ENCODE peak calls at places on chromosome 19, in four cellular contexts. S is transverse colon, A is AG10803, K is colonic mucosa. X is an unnamed sample.

GRCh38 chr19:53157601-53158000 is 1.3 kb downstream of the ZNF347 start:
- DNase-seq in S (no peak), A (peak), K (no peak), X (no peak)

GRCh38 chr19:7823902-7824301 is 6.1 kb upstream of the EVI5L start:
- DNase-seq in S (no peak), A (peak), K (no peak), X (no peak)

GRCh38 chr19:49712397-49712859 is 21.5 kb downstream of the CPT1C start:
- DNase-seq in S (peak), A (peak), K (peak), X (no peak)

GRCh38 chr19:3062165-3063105 is at the start of gene TLE5:
- DNase-seq in S (peak), A (peak), K (peak), X (no peak)

GRCh38 chr19:48470856-48471255 is 1.7 kb downstream of the CYTH2 start:
- DNase-seq in S (no peak), A (no peak), K (no peak), X (no peak)

GRCh38 chr19:13091400-13092161 is 11.1 kb downstream of the LYL1 start:
- DNase-seq in S (no peak), A (peak), K (no peak), X (peak)

GRCh38 chr19:31334101-31334848 is 15.0 kb downstream of the TSHZ3 start:
- DNase-seq in S (no peak), A (peak), K (no peak), X (no peak)

GRCh38 chr19:49453013-49453756 is at the start of gene ALDH16A1:
- DNase-seq in S (peak), A (peak), K (peak), X (peak)

GRCh38 chr19:7970716-7971448 is 27.4 kb upstream of the TIMM44 start:
- DNase-seq in S (peak), A (peak), K (peak), X (no peak)

GRCh38 chr19:13849277-13849676 is 27.7 kb upstream of the NANOS3 start:
- DNase-seq in S (no peak), A (no peak), K (peak), X (no peak)

GRCh38 chr19:56137405-56137804 is 3.7 kb upstream of the ZNF444 start:
- DNase-seq in S (peak), A (no peak), K (peak), X (no peak)

GRCh38 chr19:49339364-49340068 is 4.3 kb downstream of the CD37 start:
- DNase-seq in S (peak), A (peak), K (peak), X (peak)

GRCh38 chr19:18364826-18365528 is 21.0 kb upstream of the GDF15 start:
- DNase-seq in S (peak), A (peak), K (peak), X (peak)

DNA sequence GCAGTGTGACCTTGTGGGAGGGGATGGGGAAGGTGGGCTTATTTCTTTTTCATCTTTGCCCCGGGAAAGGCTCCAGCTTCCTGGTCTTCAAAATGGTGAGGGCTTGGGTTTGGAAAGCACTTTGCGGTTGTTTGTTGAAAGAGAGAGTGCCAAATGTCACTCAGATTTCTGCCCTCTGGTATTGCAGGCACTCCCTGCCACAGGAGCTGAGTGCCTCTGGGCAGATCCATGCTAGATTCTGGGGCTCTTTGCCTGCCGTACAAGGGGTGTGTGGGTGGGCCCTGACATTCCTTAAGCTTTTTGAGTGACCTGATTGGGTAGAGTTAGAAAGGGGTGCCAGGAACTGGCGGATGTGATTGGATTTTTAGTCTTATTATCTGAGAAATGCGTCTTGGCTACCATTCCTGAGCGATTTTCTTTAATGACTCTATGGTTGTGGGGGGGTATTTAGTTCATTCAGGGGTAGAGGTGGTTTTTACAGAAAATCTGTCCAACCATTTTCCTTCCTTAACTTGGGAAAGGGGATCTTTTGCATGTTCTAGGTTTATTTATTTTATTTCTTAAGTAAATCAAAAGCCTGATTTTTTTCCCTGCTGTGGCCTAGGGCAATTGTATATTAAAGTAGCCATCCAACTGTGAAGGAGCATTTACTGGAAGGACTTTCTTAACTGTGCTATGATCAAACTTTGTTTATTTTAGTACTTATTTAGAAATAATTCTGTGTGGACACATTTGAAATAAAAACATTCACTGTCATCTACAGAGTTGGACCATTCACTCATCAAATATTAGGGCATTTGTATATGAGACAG is 3.2 kb downstream of the ARHGAP35 start:
- DNase-seq in S (no peak), A (peak), K (no peak), X (no peak)
- H3K4me3 ChIP-seq in S (peak), A (peak), K (peak), X (peak)

DNA sequence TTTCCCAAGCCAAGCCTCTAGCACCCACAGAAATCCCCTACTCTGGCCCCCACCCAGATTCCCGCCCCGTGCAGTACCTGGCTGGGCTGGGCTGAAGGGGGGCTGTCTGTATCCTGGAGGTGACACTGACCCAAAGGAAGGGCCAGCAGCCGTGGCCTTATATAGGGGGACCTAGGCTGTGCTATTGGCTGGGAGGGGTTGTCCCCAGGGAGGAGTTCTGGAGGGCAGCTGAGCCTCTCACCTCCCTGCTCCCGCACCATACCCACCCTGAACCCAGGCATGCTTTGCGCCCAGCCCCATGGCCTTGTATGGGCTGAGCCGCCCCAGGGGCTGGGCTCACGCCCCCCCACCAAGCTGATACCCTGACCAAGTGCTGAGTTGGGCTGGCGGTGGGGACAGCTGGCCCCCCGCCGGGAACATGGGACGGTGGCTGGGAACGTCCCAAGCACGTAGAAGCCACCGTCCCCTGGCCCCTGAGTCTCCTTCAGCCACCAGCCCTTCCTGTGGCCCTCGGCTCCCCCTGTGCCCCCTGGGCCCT is at the start of gene CKM:
- DNase-seq in S (no peak), A (no peak), K (no peak), X (no peak)
- H3K4me3 ChIP-seq in S (peak), A (peak), K (no peak), X (peak)

GRCh38 chr19:10095948-10096614 is 6.4 kb downstream of the ANGPTL6 start:
- DNase-seq in S (peak), A (peak), K (peak), X (peak)

GRCh38 chr19:10093295-10094186 is 7.4 kb downstream of the SHFL start:
- DNase-seq in S (no peak), A (no peak), K (no peak), X (no peak)

GRCh38 chr19:10092648-10093294 is 6.7 kb downstream of the SHFL start:
- DNase-seq in S (no peak), A (no peak), K (no peak), X (no peak)

GRCh38 chr19:10096615-10096963 is 5.9 kb downstream of the ANGPTL6 start:
- DNase-seq in S (peak), A (no peak), K (peak), X (no peak)

GRCh38 chr19:10095622-10095947 is 6.9 kb downstream of the ANGPTL6 start:
- DNase-seq in S (no peak), A (no peak), K (no peak), X (no peak)
- H3K4me3 ChIP-seq in S (peak), A (peak), K (peak), X (peak)

GRCh38 chr19:16382775-16383543 is 58.3 kb downstream of the KLF2 start:
- DNase-seq in S (peak), A (peak), K (peak), X (peak)
- H3K4me3 ChIP-seq in S (no peak), A (no peak), K (no peak), X (no peak)

GRCh38 chr19:35746556-35746955 is 1.1 kb downstream of the PSENEN start:
- DNase-seq in S (no peak), A (no peak), K (no peak), X (no peak)
- H3K4me3 ChIP-seq in S (peak), A (peak), K (peak), X (peak)

DNA sequence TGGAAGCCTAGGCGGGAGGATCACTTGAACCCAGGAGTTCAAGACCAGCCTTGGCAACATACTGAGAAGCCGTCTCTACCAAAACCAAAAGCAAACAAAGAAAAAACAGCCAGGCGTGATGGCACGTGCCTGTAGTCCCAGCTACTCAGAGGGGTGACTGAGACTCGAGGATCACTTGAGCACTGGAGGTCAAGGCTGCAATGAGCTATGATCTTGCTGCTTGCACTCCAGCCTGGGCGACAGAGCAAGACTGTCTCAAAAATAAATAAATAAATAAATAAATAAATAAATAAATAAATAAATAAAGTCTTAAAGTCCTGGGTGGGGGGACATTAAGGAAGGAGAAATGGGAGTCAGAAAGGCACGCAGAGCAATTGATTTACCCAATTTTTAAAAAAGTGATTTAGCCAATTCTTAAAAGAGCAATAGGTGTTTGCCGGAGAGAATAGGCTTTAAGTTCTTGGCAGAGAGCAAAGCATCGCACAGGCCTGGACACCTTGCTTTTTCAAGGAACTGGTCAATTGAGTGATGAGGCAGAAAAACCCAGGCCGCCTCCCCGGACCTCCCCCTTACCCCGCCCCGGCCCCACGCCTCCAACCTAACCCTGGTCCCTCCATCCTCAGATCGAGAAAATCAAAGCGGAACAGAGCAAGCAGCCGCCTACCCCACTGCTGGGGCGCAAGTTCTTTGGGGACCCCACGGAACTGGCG is 9.5 kb upstream of the SHKBP1 start:
- DNase-seq in S (no peak), A (no peak), K (no peak), X (no peak)
- H3K4me3 ChIP-seq in S (peak), A (peak), K (no peak), X (peak)

GRCh38 chr19:43311256-43311655 is 41.9 kb upstream of the PSG9 start:
- DNase-seq in S (no peak), A (no peak), K (no peak), X (no peak)
- H3K4me3 ChIP-seq in S (no peak), A (no peak), K (no peak), X (no peak)

GRCh38 chr19:536881-537404 is 5.4 kb downstream of the CDC34 start:
- DNase-seq in S (no peak), A (no peak), K (no peak), X (no peak)
- H3K4me3 ChIP-seq in S (no peak), A (no peak), K (no peak), X (no peak)

GRCh38 chr19:38391911-38392464 is 3.5 kb downstream of the SPRED3 start:
- DNase-seq in S (no peak), A (no peak), K (no peak), X (no peak)

GRCh38 chr19:38388310-38389100 is at the start of gene SPRED3:
- DNase-seq in S (no peak), A (peak), K (no peak), X (no peak)

GRCh38 chr19:38389101-38389925 is 816 bp downstream of the SPRED3 start:
- DNase-seq in S (no peak), A (peak), K (no peak), X (peak)

GRCh38 chr19:38387550-38388309 is at the start of gene GGN:
- DNase-seq in S (peak), A (peak), K (peak), X (peak)

DNA sequence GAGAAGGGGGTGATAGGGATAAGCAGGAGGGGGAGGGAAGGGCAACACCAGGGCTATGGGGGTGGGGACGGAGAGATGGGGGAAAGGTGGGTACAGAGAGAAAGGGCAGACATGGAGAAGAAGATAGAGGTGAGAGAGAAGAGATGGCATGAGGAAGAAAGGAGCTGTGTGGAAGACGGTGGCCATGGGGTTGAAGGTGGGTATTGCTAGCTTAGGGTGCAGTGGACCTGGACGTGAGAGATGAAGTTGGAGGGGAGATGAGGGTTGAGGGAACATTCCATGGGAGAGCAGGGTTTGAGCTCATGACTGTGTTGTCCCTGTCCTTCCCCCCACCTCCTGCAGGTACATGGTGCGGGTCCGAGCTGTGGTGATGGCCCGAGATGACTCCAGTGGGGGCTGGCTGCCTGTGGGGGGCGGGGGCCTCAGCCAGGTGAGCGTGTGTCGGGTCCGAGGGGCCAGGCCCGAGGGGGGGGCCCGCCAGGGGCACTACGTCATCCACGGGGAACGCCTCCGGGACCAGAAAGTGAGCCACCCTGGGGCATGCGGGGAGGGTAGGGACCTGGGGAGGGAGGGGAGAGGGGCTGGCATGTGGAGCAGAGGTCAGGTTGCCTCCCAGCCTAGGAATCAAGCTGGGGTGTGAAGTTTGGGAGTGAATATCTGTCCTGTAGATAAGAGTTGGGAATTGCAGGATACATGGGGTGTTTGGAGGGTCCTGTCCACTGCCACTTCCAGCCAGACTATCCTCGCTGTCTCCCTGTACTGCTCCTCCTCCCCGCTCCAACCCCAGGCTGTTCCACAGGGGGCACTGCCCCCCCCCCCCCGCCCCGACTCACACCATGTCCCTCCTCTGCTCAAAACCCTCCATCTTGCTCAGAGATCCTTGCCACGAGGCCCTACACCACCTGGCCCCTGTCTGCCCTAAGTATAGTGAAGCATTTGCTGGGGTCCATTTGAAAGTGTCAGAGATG is 1.7 kb downstream of the SPRED3 start:
- DNase-seq in S (no peak), A (no peak), K (no peak), X (no peak)
- H3K4me3 ChIP-seq in S (no peak), A (peak), K (no peak), X (peak)

X was measured in skeletal muscle cell.